ENCODE peak calls at places on chromosomes 13 and 19, in seven cellular contexts. I is K562, J is SK-N-SH, E is HCT116, K is H1, R is GM12878, G is HepG2. V is an unnamed sample.

GRCh38 chr19:20235156-20235555 is 68.1 kb downstream of the ZNF486 start:
- DNase-seq in G (no peak), R (no peak), E (no peak), K (no peak), I (no peak), J (no peak), V (no peak)

GRCh38 chr13:98384739-98385138 is 192.2 kb downstream of the STK24 start:
- DNase-seq in G (no peak), K (no peak), R (no peak), E (no peak), J (no peak), I (no peak), V (no peak)

GRCh38 chr19:46975918-46976782 is 43.5 kb upstream of the NPAS1 start:
- DNase-seq in E (peak), K (peak), J (peak), R (no peak), G (peak), I (peak), V (peak)

GRCh38 chr13:75371223-75371622 is 110.7 kb downstream of the TBC1D4 start:
- DNase-seq in G (no peak), I (no peak), R (no peak), E (no peak), K (no peak), J (no peak), V (no peak)

GRCh38 chr13:46846736-46847135 is 49.8 kb upstream of the ESD start:
- DNase-seq in K (no peak), E (no peak), G (no peak), R (no peak), J (no peak), I (no peak), V (no peak)

GRCh38 chr19:49196527-49197240 is 39.1 kb downstream of the TRPM4 start:
- DNase-seq in R (no peak), E (no peak), K (no peak), G (no peak), J (no peak), I (no peak), V (no peak)

GRCh38 chr13:74409551-74409950 is 275.3 kb upstream of the KLF12 start:
- DNase-seq in J (no peak), I (no peak), G (no peak), E (no peak), K (no peak), R (no peak), V (no peak)

GRCh38 chr13:40786568-40786996 is 2.8 kb upstream of the SLC25A15 start:
- DNase-seq in I (peak), K (no peak), J (no peak), R (no peak), G (peak), E (no peak), V (no peak)

GRCh38 chr13:77022341-77022740 is 4.6 kb downstream of the FBXL3 start:
- DNase-seq in R (no peak), G (no peak), E (no peak), J (no peak), I (no peak), K (no peak), V (no peak)

GRCh38 chr13:30895773-30896172 is 10.3 kb upstream of the MEDAG start:
- DNase-seq in R (no peak), J (no peak), G (no peak), E (no peak), K (no peak), I (no peak), V (no peak)

GRCh38 chr13:42363941-42364612 is 92.1 kb downstream of the AKAP11 start:
- DNase-seq in G (no peak), E (no peak), R (no peak), J (no peak), K (no peak), I (no peak), V (no peak)

GRCh38 chr19:55536951-55537740 is at the start of gene SBK2:
- DNase-seq in K (peak), E (no peak), R (no peak), G (peak), I (no peak), J (peak), V (no peak)

GRCh38 chr19:8518536-8518935 is 4.6 kb upstream of the ZNF414 start:
- DNase-seq in K (no peak), E (no peak), G (no peak), R (no peak), J (no peak), I (no peak), V (no peak)

GRCh38 chr13:111338841-111339240 is 18.4 kb downstream of the TEX29 start:
- DNase-seq in R (no peak), K (no peak), J (no peak), E (no peak), I (no peak), G (no peak), V (no peak)

GRCh38 chr19:54478677-54479266 is 5.7 kb upstream of the CDC42EP5 start:
- DNase-seq in J (peak), I (peak), K (no peak), E (peak), R (no peak), G (peak), V (no peak)

GRCh38 chr13:96822900-96823299 is 171.4 kb downstream of the OXGR1 start:
- DNase-seq in K (no peak), I (peak), E (peak), G (peak), J (peak), R (no peak), V (peak)

GRCh38 chr19:34308381-34309367 is 54.3 kb downstream of the GARRE1 start:
- DNase-seq in G (no peak), E (no peak), K (no peak), J (no peak), I (no peak), R (no peak), V (no peak)

GRCh38 chr13:101523732-101524131 is 71.3 kb downstream of the ITGBL1 start:
- DNase-seq in I (no peak), J (no peak), R (no peak), G (no peak), K (no peak), E (no peak), V (no peak)

GRCh38 chr13:106530907-106531520 is 4.4 kb downstream of the EFNB2 start:
- DNase-seq in E (no peak), R (no peak), J (no peak), G (no peak), K (no peak), I (no peak), V (no peak)

GRCh38 chr13:61413572-61413971 is 2.1 kb downstream of the PCDH20 start:
- DNase-seq in E (no peak), R (no peak), I (no peak), J (peak), K (no peak), G (no peak), V (no peak)

GRCh38 chr19:53980553-53981407 is 10.7 kb upstream of the CACNG6 start:
- DNase-seq in E (peak), G (peak), K (no peak), I (peak), J (peak), R (no peak), V (peak)

GRCh38 chr13:45178349-45179142 is 22.3 kb downstream of the KCTD4 start:
- DNase-seq in G (peak), K (no peak), J (no peak), I (peak), R (no peak), E (no peak), V (no peak)

GRCh38 chr19:5012688-5013457 is 44.0 kb downstream of the KDM4B start:
- DNase-seq in G (no peak), R (no peak), J (no peak), I (no peak), K (no peak), E (no peak), V (no peak)

GRCh38 chr13:35926859-35927530 is 204.2 kb downstream of the DCLK1 start:
- DNase-seq in I (no peak), R (no peak), G (no peak), J (no peak), E (no peak), K (no peak), V (peak)

GRCh38 chr19:5133986-5134595 is 165.2 kb downstream of the KDM4B start:
- DNase-seq in I (no peak), K (no peak), E (no peak), J (no peak), G (no peak), R (no peak), V (no peak)

GRCh38 chr13:80276371-80277289 is 64.3 kb downstream of the SPRY2 start:
- DNase-seq in I (no peak), G (peak), E (no peak), K (peak), R (no peak), J (no peak), V (no peak)

GRCh38 chr13:90867336-90867683 is 480.2 kb upstream of the MIR17HG start:
- DNase-seq in E (peak), I (peak), R (peak), G (peak), J (peak), K (peak), V (peak)

GRCh38 chr13:90869580-90869979 is 477.9 kb upstream of the MIR17HG start:
- DNase-seq in R (no peak), G (no peak), E (no peak), K (no peak), J (no peak), I (no peak), V (no peak)

GRCh38 chr13:90872491-90873025 is 474.9 kb upstream of the MIR17HG start:
- DNase-seq in I (no peak), E (no peak), R (no peak), G (no peak), K (no peak), J (no peak), V (no peak)

DNA sequence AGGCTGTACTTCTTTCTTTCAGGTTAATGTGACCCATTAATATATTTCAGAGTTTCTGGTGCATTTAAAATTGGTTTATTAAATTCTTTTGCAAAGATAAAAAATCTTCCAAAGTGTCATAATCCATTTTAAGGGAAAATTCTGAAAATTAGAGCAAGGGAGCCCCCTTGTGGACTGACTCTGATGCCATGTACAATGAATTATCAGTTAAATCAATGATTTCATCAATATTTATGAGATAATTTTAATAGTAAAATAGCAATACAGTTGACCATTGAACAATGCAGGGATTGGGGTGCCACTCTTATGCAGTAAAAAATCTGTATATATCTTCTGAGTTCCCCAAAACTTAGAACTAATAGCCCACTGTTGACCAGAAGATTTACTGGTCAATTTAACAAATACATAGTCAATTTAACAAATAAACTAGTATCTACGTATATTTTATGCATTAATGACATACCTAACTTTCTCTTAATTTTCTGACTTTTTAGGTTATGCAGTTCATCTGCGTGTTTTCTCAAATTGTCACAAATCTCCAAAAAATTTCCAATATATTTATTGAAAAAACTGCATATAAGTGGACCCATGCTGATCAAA is 479.1 kb upstream of the MIR17HG start:
- DNase-seq in G (peak), K (no peak), R (no peak), I (peak), J (no peak), E (peak), V (no peak)
- TF ChIP-seq JUND in G (no peak), K (no peak), R (no peak), I (no peak), J (no peak), E (no peak), V (no peak)

DNA sequence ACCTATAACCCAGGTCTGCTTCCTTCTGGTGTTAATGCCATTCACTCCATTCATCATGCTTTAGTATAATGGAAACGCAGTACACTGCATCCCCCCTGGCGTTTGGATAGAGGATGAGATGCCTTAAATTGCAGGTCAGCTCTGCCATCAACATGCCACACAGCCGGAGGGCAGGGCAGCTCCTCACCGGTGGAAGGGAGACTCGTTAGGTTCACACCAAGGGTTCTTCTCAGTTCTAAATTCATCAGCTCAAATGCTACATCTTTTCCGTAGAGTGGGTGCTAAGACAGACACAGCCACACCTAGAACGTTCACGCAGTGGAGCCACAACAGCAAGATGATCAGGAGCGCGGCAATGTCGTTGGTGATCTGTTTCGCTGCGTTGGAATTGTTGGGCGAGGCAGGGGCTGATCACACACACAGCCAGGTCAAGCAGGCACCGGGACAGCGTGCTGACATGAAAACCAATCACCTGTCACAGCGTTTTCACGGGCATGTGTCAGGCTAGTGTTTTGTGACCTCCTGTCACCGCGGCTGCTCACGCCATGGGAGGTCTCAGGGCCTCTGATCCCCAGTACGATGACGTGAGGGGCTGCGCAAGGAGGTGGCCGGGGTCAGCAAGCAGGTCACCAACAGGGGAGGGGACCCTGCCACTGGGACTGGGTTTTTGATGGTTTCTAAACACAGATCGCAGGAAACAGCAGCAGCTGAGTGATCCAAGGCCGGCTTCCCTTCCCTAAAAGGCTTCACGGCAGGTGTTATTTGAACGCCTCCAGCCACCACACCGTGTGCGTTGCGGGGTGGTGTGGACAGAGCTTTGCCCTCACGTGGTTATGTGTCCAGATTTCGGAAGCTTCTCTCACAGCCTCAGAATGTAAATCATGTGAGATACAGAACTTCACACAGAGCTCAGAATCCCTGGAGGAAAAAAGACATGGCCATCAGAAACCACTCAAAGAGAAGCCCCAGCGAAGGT is 94.3 kb upstream of the IRS2 start:
- DNase-seq in K (no peak), R (no peak), G (no peak), E (no peak), I (no peak), J (no peak), V (no peak)
- TF ChIP-seq JUND in K (no peak), R (no peak), G (no peak), E (no peak), I (no peak), J (no peak), V (no peak)

GRCh38 chr19:51903192-51903591 is 1.6 kb downstream of the ZNF649 start:
- DNase-seq in K (no peak), J (no peak), R (no peak), I (no peak), G (no peak), E (no peak), V (no peak)
- TF ChIP-seq JUND in K (no peak), J (no peak), R (no peak), I (no peak), G (no peak), E (no peak), V (no peak)

GRCh38 chr19:6753178-6754031 is 13.8 kb downstream of the SH2D3A start:
- DNase-seq in J (peak), K (peak), R (peak), I (peak), E (peak), G (peak), V (peak)
- TF ChIP-seq JUND in J (no peak), K (no peak), R (no peak), I (peak), E (peak), G (no peak), V (no peak)

GRCh38 chr19:36214388-36215275 is at the start of the genes ZNF146 and ZNF565:
- DNase-seq in G (peak), K (peak), E (peak), R (peak), I (peak), J (peak), V (peak)

GRCh38 chr19:36215276-36216171 is 618 bp downstream of the ZNF146 start:
- DNase-seq in E (no peak), I (peak), R (no peak), K (no peak), J (peak), G (no peak), V (no peak)

GRCh38 chr19:36212895-36213294 is 1.6 kb downstream of the ZNF565 start:
- DNase-seq in J (no peak), G (no peak), K (no peak), I (no peak), R (no peak), E (no peak), V (no peak)

GRCh38 chr19:36210497-36210896 is 4.0 kb downstream of the ZNF565 start:
- DNase-seq in K (no peak), G (no peak), J (no peak), E (no peak), I (no peak), R (no peak), V (no peak)

GRCh38 chr19:36213793-36214387 is 575 bp downstream of the ZNF565 start:
- DNase-seq in R (no peak), J (no peak), I (no peak), G (no peak), K (no peak), E (no peak), V (no peak)
- TF ChIP-seq JUND in R (no peak), J (no peak), I (no peak), G (no peak), K (no peak), E (no peak), V (no peak)

GRCh38 chr13:33230178-33230881 is 55.2 kb downstream of the STARD13 start:
- DNase-seq in I (no peak), K (no peak), E (no peak), J (no peak), R (no peak), G (no peak), V (no peak)

GRCh38 chr13:33231339-33231738 is 54.2 kb downstream of the STARD13 start:
- DNase-seq in R (no peak), G (no peak), J (no peak), K (no peak), E (no peak), I (no peak), V (no peak)

GRCh38 chr13:33227927-33228644 is 57.5 kb downstream of the STARD13 start:
- DNase-seq in K (no peak), R (no peak), G (no peak), J (no peak), E (no peak), I (no peak), V (peak)

GRCh38 chr13:33229446-33230177 is 55.9 kb downstream of the STARD13 start:
- DNase-seq in E (no peak), G (peak), R (no peak), I (no peak), J (peak), K (no peak), V (no peak)

DNA sequence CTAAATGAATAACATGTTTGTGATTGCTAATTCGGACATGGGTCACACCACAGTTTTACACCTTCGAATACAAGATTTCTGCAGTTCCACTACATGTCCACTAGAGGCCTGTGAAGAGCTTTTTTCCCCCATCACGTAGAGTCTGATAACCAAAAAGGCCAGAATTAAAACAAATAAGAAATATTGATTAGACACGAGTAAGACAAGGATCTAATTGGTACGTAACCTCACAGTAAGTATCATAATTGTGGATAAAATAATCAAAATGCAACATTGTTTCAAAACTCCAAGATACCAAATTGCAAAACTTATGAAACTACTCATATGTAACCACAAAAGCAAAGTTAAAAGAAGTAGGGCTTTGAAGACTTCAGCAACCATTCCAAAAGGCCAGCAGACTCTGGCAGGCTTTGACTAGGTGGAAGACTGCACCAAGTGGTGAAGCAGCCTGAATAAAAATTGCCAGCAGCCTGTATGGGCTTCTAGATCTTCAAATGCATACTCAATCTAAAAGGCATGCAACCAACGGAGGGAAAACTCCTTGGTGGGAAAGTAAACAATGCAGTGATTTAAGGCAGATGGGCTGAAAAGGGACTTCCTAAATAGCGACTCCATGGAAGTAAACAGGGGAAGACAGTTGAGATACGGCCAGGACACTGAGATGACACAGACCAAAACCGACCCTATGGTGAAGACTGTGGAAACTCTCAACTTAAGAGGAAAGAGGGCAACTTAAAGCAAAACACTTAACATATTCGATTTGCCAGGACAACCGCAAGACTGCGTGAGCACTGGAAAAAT is 56.7 kb downstream of the STARD13 start:
- DNase-seq in J (peak), G (peak), R (no peak), K (no peak), E (peak), I (peak), V (peak)
- TF ChIP-seq JUND in J (no peak), G (no peak), R (no peak), K (no peak), E (no peak), I (no peak), V (no peak)

GRCh38 chr19:39136225-39136940 is 10.8 kb downstream of the PAK4 start:
- DNase-seq in J (peak), I (no peak), E (no peak), K (no peak), R (no peak), G (no peak), V (no peak)
- TF ChIP-seq JUND in J (no peak), I (no peak), E (no peak), K (no peak), R (no peak), G (no peak), V (no peak)